ENCODE peak calls at places on chromosomes 12 and 14, in eight cellular contexts. L, H, P, A, Q, U, V and D are unnamed samples.

GRCh38 chr14:94754391-94754942 is 15.4 kb downstream of the GSC start:
- DNase-seq in L (no peak), H (no peak), P (no peak), A (no peak), Q (no peak), U (no peak), V (no peak), D (no peak)

GRCh38 chr12:96108321-96108720 is 72.9 kb upstream of the LTA4H start:
- DNase-seq in L (peak), H (peak), P (no peak), A (no peak), Q (no peak), U (no peak), V (peak), D (no peak)

GRCh38 chr14:83816755-83817154 is 1713.2 kb upstream of the FLRT2 start:
- DNase-seq in L (no peak), H (no peak), P (no peak), A (no peak), Q (no peak), U (peak), V (no peak), D (no peak)

GRCh38 chr14:23533652-23534435 is 17.7 kb downstream of the ZFHX2 start:
- DNase-seq in L (no peak), H (no peak), P (no peak), A (no peak), Q (no peak), U (no peak), V (no peak), D (no peak)

GRCh38 chr12:15220961-15221885 is at the start of gene RERG:
- DNase-seq in L (peak), H (peak), P (peak), A (peak), Q (no peak), U (peak), V (peak), D (peak)

GRCh38 chr12:70553391-70553859 is 83.8 kb downstream of the PTPRB start:
- DNase-seq in L (no peak), H (no peak), P (no peak), A (no peak), Q (no peak), U (no peak), V (no peak), D (no peak)

GRCh38 chr12:94586589-94587259 is 63.6 kb downstream of the TMCC3 start:
- DNase-seq in L (no peak), H (no peak), P (no peak), A (no peak), Q (no peak), U (no peak), V (no peak), D (no peak)

GRCh38 chr14:34052658-34053014 is 101.8 kb upstream of the EGLN3 start:
- DNase-seq in L (no peak), H (peak), P (no peak), A (no peak), Q (no peak), U (no peak), V (no peak), D (no peak)

GRCh38 chr12:131555197-131555820 is 155.6 kb upstream of the SFSWAP start:
- DNase-seq in L (no peak), H (peak), P (peak), A (no peak), Q (no peak), U (no peak), V (no peak), D (no peak)